ENCODE peak calls at places on chromosomes 2 and 18, in eight cellular contexts. Q is upper lobe of right lung, A is activated gamma-delta T cell treated with Interleukin-2 at 50 U/mL for 16 hours, D is DMS 273 treated with DMSO at 0.1 percent for 48 hours, H is GM04504, X is astrocyte of the cerebellum, C is adrenal gland, R is endothelial cell of umbilical vein. G is an unnamed sample.

GRCh38 chr18:6401687-6402086 is 13.0 kb downstream of the L3MBTL4 start:
- DNase-seq in Q (no peak), A (no peak), D (no peak), H (no peak), X (no peak), C (no peak), R (no peak), G (no peak)

GRCh38 chr2:203407496-203407895 is 79.3 kb downstream of the ABI2 start:
- DNase-seq in Q (no peak), A (no peak), D (no peak), H (no peak), X (no peak), C (no peak), R (no peak), G (no peak)

GRCh38 chr2:198657520-198658121 is 800.1 kb downstream of the SATB2 start:
- DNase-seq in Q (no peak), A (no peak), D (no peak), H (no peak), X (peak; percentile 13), C (no peak), R (peak; percentile 3), G (no peak)

GRCh38 chr2:9830685-9831410 is 12.4 kb upstream of the TAF1B start:
- DNase-seq in Q (no peak), A (no peak), D (no peak), H (no peak), X (no peak), C (no peak), R (no peak), G (no peak)

GRCh38 chr2:20227894-20228505 is 3.1 kb upstream of the SDC1 start:
- DNase-seq in Q (peak; percentile 39), A (no peak), D (no peak), H (no peak), X (no peak), C (no peak), R (no peak), G (no peak)

GRCh38 chr2:150063432-150063889 is 424.0 kb downstream of the RND3 start:
- DNase-seq in Q (no peak), A (no peak), D (no peak), H (peak; percentile 87), X (no peak), C (no peak), R (peak; percentile 17), G (peak; percentile 75)

GRCh38 chr2:207952564-207953345 is 72.6 kb downstream of the PLEKHM3 start:
- DNase-seq in Q (no peak), A (no peak), D (no peak), H (no peak), X (no peak), C (no peak), R (no peak), G (no peak)

GRCh38 chr2:41878726-41879366 is 169.0 kb upstream of the PKDCC start:
- DNase-seq in Q (no peak), A (no peak), D (no peak), H (no peak), X (no peak), C (no peak), R (no peak), G (no peak)

GRCh38 chr2:197161738-197162137 is 148.8 kb downstream of the ANKRD44 start:
- DNase-seq in Q (no peak), A (no peak), D (no peak), H (no peak), X (no peak), C (no peak), R (no peak), G (no peak)

GRCh38 chr18:9992300-9992987 is 78.6 kb downstream of the VAPA start:
- DNase-seq in Q (no peak), A (no peak), D (no peak), H (peak; percentile 65), X (no peak), C (no peak), R (peak; percentile 77), G (peak; percentile 68)

GRCh38 chr2:132804045-132804444 is 134.0 kb upstream of the LYPD1 start:
- DNase-seq in Q (no peak), A (no peak), D (no peak), H (no peak), X (no peak), C (no peak), R (peak; percentile 4), G (no peak)

GRCh38 chr2:147782521-147782920 is 62.3 kb upstream of the ACVR2A start:
- DNase-seq in Q (no peak), A (no peak), D (no peak), H (no peak), X (peak; percentile 11), C (no peak), R (no peak), G (no peak)

GRCh38 chr2:157264099-157264498 is 6.6 kb downstream of the GALNT5 start:
- DNase-seq in Q (no peak), A (no peak), D (no peak), H (peak; percentile 55), X (no peak), C (no peak), R (no peak), G (no peak)

GRCh38 chr2:174083843-174084458 is 118.8 kb upstream of the SP3 start:
- DNase-seq in Q (no peak), A (no peak), D (no peak), H (no peak), X (no peak), C (no peak), R (no peak), G (no peak)

GRCh38 chr2:200356794-200357472 is 50.4 kb downstream of the SPATS2L start:
- DNase-seq in Q (no peak), A (no peak), D (no peak), H (peak; percentile 64), X (peak; percentile 62), C (no peak), R (no peak), G (no peak)

GRCh38 chr2:30800159-30800558 is 7.1 kb downstream of the CAPN13 start:
- DNase-seq in Q (no peak), A (no peak), D (no peak), H (no peak), X (no peak), C (no peak), R (no peak), G (no peak)

GRCh38 chr18:3914833-3915598 is 465.0 kb downstream of the TGIF1 start:
- DNase-seq in Q (no peak), A (no peak), D (no peak), H (no peak), X (no peak), C (no peak), R (no peak), G (no peak)

GRCh38 chr2:231605607-231606091 is 13.0 kb downstream of the TEX44 start:
- DNase-seq in Q (no peak), A (no peak), D (no peak), H (no peak), X (no peak), C (peak; percentile 47), R (no peak), G (no peak)

G was measured in dermis microvascular lymphatic vessel endothelial cell.